ENCODE peak calls at places on chromosomes 11 and 22, in ten cellular contexts. Z is Calu3, W is fibroblast of lung, H is endothelial cell, E is body of pancreas, A is fibroblast of pulmonary artery, U is mesothelial cell of epicardium, V is GM06990, S is HFF-Myc, T is fibroblast of mammary gland. R is an unnamed sample.
A peak's percentile ranks its signal among the peaks of the same experiment; 100 is the strongest.

GRCh38 chr11:57477507-57478189 is 17.3 kb downstream of the RTN4RL2 start:
- DNase-seq in V (no peak), Z (no peak), E (peak; percentile 89), A (no peak), S (no peak), T (no peak), W (no peak), H (no peak), U (no peak), R (no peak)

GRCh38 chr11:63489879-63490278 is 1.1 kb downstream of the PLAAT5 start:
- DNase-seq in V (no peak), H (no peak), W (peak; percentile 85), U (no peak), A (peak; percentile 48), E (peak; percentile 68), S (no peak), T (peak; percentile 26), Z (no peak), R (no peak)

GRCh38 chr22:17117400-17117799 is 3.8 kb downstream of the TMEM121B start:
- DNase-seq in U (no peak), E (no peak), W (no peak), Z (no peak), H (no peak), A (no peak), T (no peak), V (no peak), S (no peak), R (no peak)

GRCh38 chr11:46590740-46591606 is 2.9 kb downstream of the AMBRA1 start:
- DNase-seq in V (no peak), T (no peak), W (no peak), E (no peak), U (no peak), Z (no peak), A (no peak), H (no peak), S (no peak), R (no peak)

GRCh38 chr22:25754527-25755202 is 12.7 kb downstream of the MYO18B start:
- DNase-seq in V (no peak), T (peak; percentile 94), U (no peak), S (no peak), W (peak; percentile 97), H (no peak), A (peak; percentile 87), E (no peak), Z (no peak), R (no peak)

GRCh38 chr22:44526431-44527115 is 28.5 kb upstream of the RTL6 start:
- DNase-seq in E (no peak), T (no peak), W (no peak), S (no peak), H (no peak), Z (no peak), U (peak; percentile 16), V (no peak), A (no peak), R (no peak)

GRCh38 chr11:69320756-69321741 is 27.1 kb downstream of the MYEOV start:
- DNase-seq in T (peak; percentile 47), U (no peak), E (no peak), A (no peak), S (no peak), Z (no peak), W (peak; percentile 48), H (no peak), V (no peak), R (no peak)

GRCh38 chr11:64371201-64371600 is 12.2 kb downstream of the RPS6KA4 start:
- DNase-seq in S (no peak), T (no peak), U (no peak), V (no peak), A (no peak), E (no peak), W (no peak), Z (no peak), H (no peak), R (no peak)

GRCh38 chr11:2298795-2299747 is 2.6 kb downstream of the C11orf21 start:
- DNase-seq in H (peak; percentile 49), T (no peak), A (no peak), Z (peak; percentile 69), U (no peak), S (no peak), V (no peak), W (no peak), E (peak; percentile 51), R (peak; percentile 23)

GRCh38 chr22:35301370-35301874 is 1.7 kb downstream of the TOM1 start:
- DNase-seq in S (no peak), W (peak; percentile 98), Z (peak; percentile 83), E (peak; percentile 71), V (no peak), T (peak; percentile 99), A (peak; percentile 98), H (no peak), U (no peak), R (no peak)

GRCh38 chr11:47127213-47127612 is 49.5 kb downstream of the ARFGAP2 start:
- DNase-seq in H (no peak), T (no peak), Z (no peak), S (no peak), W (no peak), A (no peak), E (peak; percentile 56), V (no peak), U (no peak), R (no peak)

GRCh38 chr11:75793966-75794365 is 21.0 kb upstream of the UVRAG start:
- DNase-seq in E (no peak), H (no peak), A (no peak), T (no peak), V (no peak), W (no peak), S (no peak), U (no peak), Z (no peak), R (no peak)

GRCh38 chr11:75792127-75792731 is 22.8 kb upstream of the UVRAG start:
- DNase-seq in H (no peak), A (no peak), V (no peak), U (no peak), S (no peak), W (no peak), E (no peak), T (no peak), Z (no peak), R (no peak)

GRCh38 chr11:75789521-75789920 is 20.9 kb downstream of the DGAT2 start:
- DNase-seq in E (no peak), Z (no peak), V (no peak), S (no peak), A (no peak), W (no peak), H (no peak), U (no peak), T (no peak), R (no peak)

GRCh38 chr11:75792997-75793800 is 21.8 kb upstream of the UVRAG start:
- DNase-seq in T (no peak), W (no peak), V (no peak), E (no peak), Z (no peak), H (no peak), U (no peak), A (no peak), S (no peak), R (no peak)

DNA sequence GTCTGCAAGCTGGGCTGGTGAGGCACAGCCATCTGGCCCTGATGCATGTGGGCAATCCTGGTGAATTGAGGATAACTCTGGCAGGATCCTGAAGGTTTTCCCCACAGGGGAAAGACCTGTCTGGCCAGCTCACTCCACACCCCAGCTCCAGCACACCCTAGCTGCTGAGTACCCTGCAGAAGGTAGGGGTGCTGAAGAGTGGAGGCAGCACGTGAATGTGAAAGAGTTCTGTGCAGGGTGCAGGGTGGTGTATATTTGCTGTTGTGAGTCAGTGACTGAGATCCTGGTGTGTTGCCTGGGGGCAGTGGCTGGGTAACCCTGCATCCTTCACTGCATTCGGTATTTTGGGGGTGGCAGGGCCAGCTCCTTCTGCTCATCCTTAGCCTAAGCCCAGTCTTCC is 22.4 kb downstream of the DGAT2 start:
- DNase-seq in Z (no peak), U (no peak), E (no peak), S (no peak), T (no peak), A (no peak), V (no peak), W (no peak), H (no peak), R (no peak)
- TF ChIP-seq CTCF in Z (no peak), U (no peak), E (no peak), S (no peak), T (no peak), A (no peak), V (no peak), W (no peak), H (no peak), R (no peak)

DNA sequence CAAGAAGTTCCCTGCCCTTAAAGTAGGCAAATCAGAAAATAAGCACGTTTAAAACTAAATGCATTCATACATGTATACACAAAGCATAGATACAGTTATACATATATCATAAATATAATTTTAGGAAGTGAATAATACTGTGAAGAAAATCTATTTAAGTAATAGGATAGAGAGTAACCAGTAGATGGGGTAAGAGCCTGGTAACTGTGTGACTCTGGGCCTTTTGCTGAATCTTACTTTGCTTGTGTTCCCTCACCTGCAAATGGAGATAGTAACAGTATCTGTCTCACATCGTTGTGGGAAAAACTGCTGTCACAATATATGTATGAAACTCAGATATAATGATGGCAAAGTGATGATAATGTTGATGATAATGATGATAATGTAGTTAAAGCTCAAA is 29.9 kb downstream of the MS4A2 start:
- DNase-seq in H (no peak), S (no peak), Z (no peak), E (no peak), W (no peak), A (no peak), T (no peak), U (no peak), V (no peak), R (no peak)
- TF ChIP-seq CTCF in H (no peak), S (no peak), Z (no peak), E (no peak), W (no peak), A (no peak), T (no peak), U (no peak), V (peak; percentile 17), R (no peak)

GRCh38 chr22:42967933-42968332 is 47.0 kb downstream of the PACSIN2 start:
- DNase-seq in V (no peak), W (no peak), T (peak; percentile 69), E (peak; percentile 63), A (no peak), Z (no peak), U (no peak), H (no peak), S (no peak), R (no peak)
- TF ChIP-seq CTCF in V (no peak), W (no peak), T (peak; percentile 36), E (peak; percentile 6), A (no peak), Z (no peak), U (no peak), H (no peak), S (peak; percentile 47), R (no peak)

GRCh38 chr11:29159552-29160465 is 857.0 kb downstream of the KCNA4 start:
- DNase-seq in H (peak; percentile 70), T (peak; percentile 52), E (peak; percentile 39), U (peak; percentile 44), A (peak; percentile 86), W (peak; percentile 68), S (peak; percentile 35), V (no peak), Z (peak; percentile 71), R (no peak)
- TF ChIP-seq CTCF in H (peak; percentile 55), T (peak; percentile 69), E (peak; percentile 57), U (peak; percentile 49), A (peak; percentile 80), W (peak; percentile 72), S (peak; percentile 64), V (peak; percentile 52), Z (peak; percentile 78), R (no peak)